ENCODE peak calls at places on chromosome 15, in six cellular contexts. T, N, I, G, X and B are unnamed samples.

GRCh38 chr15:71588746-71589145 is 221.6 kb upstream of the NR2E3 start:
- DNase-seq in T (no peak), N (no peak), I (no peak), G (no peak), X (no peak), B (no peak)

GRCh38 chr15:91948001-91948608 is 94.6 kb downstream of the SLCO3A1 start:
- DNase-seq in T (peak; percentile 35), N (no peak), I (no peak), G (peak; percentile 72), X (no peak), B (no peak)

GRCh38 chr15:47870956-47871625 is 153.8 kb downstream of the SEMA6D start:
- DNase-seq in T (no peak), N (no peak), I (no peak), G (no peak), X (no peak), B (no peak)

GRCh38 chr15:66004618-66005262 is 135.4 kb downstream of the RAB11A start:
- DNase-seq in T (peak; percentile 28), N (no peak), I (no peak), G (no peak), X (no peak), B (no peak)

GRCh38 chr15:87527416-87527815 is 729.1 kb downstream of the NTRK3 start:
- DNase-seq in T (peak; percentile 21), N (no peak), I (no peak), G (no peak), X (no peak), B (no peak)

GRCh38 chr15:58830556-58830955 is 59.5 kb downstream of the MINDY2 start:
- DNase-seq in T (no peak), N (no peak), I (no peak), G (no peak), X (no peak), B (no peak)

GRCh38 chr15:62524848-62525247 is 359.8 kb upstream of the C2CD4B start:
- DNase-seq in T (no peak), N (no peak), I (no peak), G (no peak), X (no peak), B (no peak)

GRCh38 chr15:25733856-25734679 is 129.1 kb downstream of the ATP10A start:
- DNase-seq in T (no peak), N (no peak), I (no peak), G (no peak), X (no peak), B (no peak)

GRCh38 chr15:73959012-73959581 is 32.8 kb downstream of the LOXL1 start:
- DNase-seq in T (no peak), N (no peak), I (no peak), G (no peak), X (no peak), B (no peak)

GRCh38 chr15:50190723-50191122 is 8.7 kb downstream of the SLC27A2 start:
- DNase-seq in T (no peak), N (no peak), I (no peak), G (no peak), X (no peak), B (no peak)

GRCh38 chr15:74184582-74185091 is 11.1 kb downstream of the ISLR start:
- DNase-seq in T (no peak), N (no peak), I (no peak), G (peak; percentile 12), X (no peak), B (no peak)

GRCh38 chr15:41971893-41972340 is 440 bp downstream of the EHD4 start:
- DNase-seq in T (no peak), N (peak; percentile 61), I (peak; percentile 33), G (no peak), X (no peak), B (no peak)

GRCh38 chr15:27114440-27114839 is 143.5 kb downstream of the GABRG3 start:
- DNase-seq in T (no peak), N (no peak), I (no peak), G (no peak), X (no peak), B (no peak)

GRCh38 chr15:28885630-28886430 is at the start of gene APBA2:
- DNase-seq in T (peak; percentile 49), N (no peak), I (no peak), G (no peak), X (no peak), B (no peak)

GRCh38 chr15:69843927-69844326 is 253.8 kb downstream of the TLE3 start:
- DNase-seq in T (no peak), N (no peak), I (no peak), G (peak; percentile 74), X (no peak), B (no peak)

GRCh38 chr15:66757521-66757920 is 55.5 kb downstream of the SMAD6 start:
- DNase-seq in T (no peak), N (peak; percentile 14), I (no peak), G (peak; percentile 20), X (no peak), B (no peak)

GRCh38 chr15:73935547-73935946 is 9.3 kb downstream of the LOXL1 start:
- DNase-seq in T (no peak), N (no peak), I (no peak), G (peak; percentile 22), X (no peak), B (no peak)

GRCh38 chr15:88337993-88338392 is 81.5 kb upstream of the NTRK3 start:
- DNase-seq in T (no peak), N (no peak), I (no peak), G (no peak), X (no peak), B (no peak)

GRCh38 chr15:67512140-67512539 is 8.8 kb upstream of the C15orf61 start:
- DNase-seq in T (no peak), N (no peak), I (no peak), G (no peak), X (no peak), B (no peak)

GRCh38 chr15:51909591-51909990 is 62.0 kb downstream of the LEO1 start:
- DNase-seq in T (no peak), N (no peak), I (no peak), G (no peak), X (no peak), B (no peak)

GRCh38 chr15:63466378-63467192 is 37.8 kb upstream of the USP3 start:
- DNase-seq in T (peak; percentile 38), N (peak; percentile 56), I (no peak), G (no peak), X (no peak), B (peak; percentile 18)

GRCh38 chr15:32935139-32935538 is 217.3 kb downstream of the GREM1 start:
- DNase-seq in T (no peak), N (no peak), I (no peak), G (no peak), X (no peak), B (no peak)

GRCh38 chr15:42163291-42163690 is 6.9 kb upstream of the PLA2G4F start:
- DNase-seq in T (no peak), N (no peak), I (no peak), G (no peak), X (no peak), B (no peak)

GRCh38 chr15:75828429-75828828 is 14.8 kb upstream of the UBE2Q2 start:
- DNase-seq in T (no peak), N (no peak), I (no peak), G (no peak), X (no peak), B (no peak)

GRCh38 chr15:65824031-65824743 is 32.1 kb upstream of the DENND4A start:
- DNase-seq in T (peak; percentile 72), N (no peak), I (peak; percentile 28), G (peak; percentile 55), X (peak; percentile 58), B (peak; percentile 53)

GRCh38 chr15:91660174-91660649 is 193.3 kb upstream of the SLCO3A1 start:
- DNase-seq in T (no peak), N (no peak), I (no peak), G (no peak), X (no peak), B (no peak)

DNA sequence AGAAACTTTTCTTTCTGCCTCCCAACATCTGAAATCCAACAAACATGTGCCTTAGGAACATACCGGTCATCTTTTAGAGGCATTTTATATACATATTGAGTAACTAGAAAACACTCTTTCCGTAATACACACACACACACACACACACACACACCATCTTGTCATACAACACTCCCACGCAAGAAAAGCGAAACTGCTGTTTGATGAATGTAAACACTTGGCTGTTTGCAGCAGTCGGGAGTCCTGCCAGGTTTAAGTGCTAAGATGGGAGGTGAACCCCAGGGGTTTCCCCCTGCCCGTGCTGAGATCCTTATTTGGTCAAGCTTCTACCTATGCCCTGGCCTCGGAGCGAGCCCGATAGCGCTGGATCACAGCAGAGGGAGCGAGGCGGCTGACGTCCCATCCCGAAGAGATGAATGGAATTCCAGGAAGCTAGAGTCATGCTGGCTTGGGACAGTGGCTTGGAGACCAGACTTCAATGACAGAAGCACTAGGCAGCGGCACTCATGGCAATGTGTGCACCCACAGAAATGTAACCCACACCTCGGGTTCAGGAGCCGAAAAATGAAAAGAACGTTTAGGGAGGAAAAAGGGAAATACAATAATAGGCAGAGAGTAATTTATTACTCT is 1.3 kb upstream of the THBS1 start:
- DNase-seq in T (peak; percentile 50), N (peak; percentile 84), I (peak; percentile 78), G (peak; percentile 76), X (peak; percentile 49), B (peak; percentile 62)
- H3K4me3 ChIP-seq in T (no peak overlapping the region), N (peak overlapping the region; percentile 53), I (peak overlapping the region; percentile 91), G (peak overlapping the region; percentile 56), X (peak overlapping the region; percentile 83), B (peak overlapping the region; percentile 59)

GRCh38 chr15:99454941-99455795 is 110.6 kb upstream of the MEF2A start:
- DNase-seq in T (peak; percentile 55), N (peak; percentile 73), I (peak; percentile 87), G (peak; percentile 97), X (peak; percentile 50), B (peak; percentile 85)
- TF ChIP-seq POLR2A in T (peak; percentile 35), N (no peak), I (no peak), G (peak; percentile 55), X (no peak), B (peak; percentile 30)

GRCh38 chr15:43211336-43211735 is 9.5 kb downstream of the EPB42 start:
- DNase-seq in T (no peak), N (no peak), I (no peak), G (no peak), X (no peak), B (no peak)
- H3K27me3 ChIP-seq in T (peaks cover 9% of the 10 kb centered on the region), N (no peaks in the 10 kb centered on the region), I (no peaks in the 10 kb centered on the region), G (no peaks in the 10 kb centered on the region), X (peaks cover 13% of the 10 kb centered on the region), B (no peaks in the 10 kb centered on the region)

GRCh38 chr15:78564743-78565096 is 600 bp upstream of the CHRNA5 start:
- DNase-seq in T (no peak), N (no peak), I (no peak), G (no peak), X (no peak), B (no peak)

GRCh38 chr15:78565951-78566774 is 843 bp downstream of the CHRNA5 start:
- DNase-seq in T (no peak), N (no peak), I (no peak), G (no peak), X (peak; percentile 13), B (no peak)

GRCh38 chr15:78570710-78571109 is 5.4 kb downstream of the CHRNA5 start:
- DNase-seq in T (no peak), N (no peak), I (no peak), G (no peak), X (no peak), B (no peak)

GRCh38 chr15:78565097-78565950 is at the start of gene CHRNA5:
- DNase-seq in T (peak; percentile 89), N (peak; percentile 83), I (peak; percentile 71), G (peak; percentile 85), X (peak; percentile 97), B (peak; percentile 66)

DNA sequence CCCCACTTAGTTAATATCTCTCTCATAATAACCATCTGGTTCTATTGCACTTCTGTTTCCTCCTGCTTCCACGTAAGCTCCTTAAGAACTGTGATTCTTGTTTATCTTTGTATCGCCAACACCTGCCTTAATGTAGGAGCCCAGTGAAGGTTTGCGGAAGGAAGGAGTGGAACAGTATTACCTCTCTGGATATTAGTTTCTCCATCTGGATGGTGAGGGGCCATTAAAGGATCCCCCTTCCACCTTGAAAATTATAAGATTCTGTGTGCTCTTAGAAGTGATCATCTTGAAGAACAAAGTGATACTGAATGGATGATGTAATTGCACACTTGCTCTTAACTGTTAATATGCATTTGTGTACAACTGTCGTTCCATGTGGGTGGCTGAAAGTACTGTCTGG is 2.2 kb downstream of the CHRNA5 start:
- DNase-seq in T (no peak), N (no peak), I (no peak), G (no peak), X (no peak), B (no peak)
- H3K4me3 ChIP-seq in T (no peak overlapping the region), N (no peak overlapping the region), I (no peak overlapping the region), G (no peak overlapping the region), X (no peak overlapping the region), B (no peak overlapping the region)